ENCODE peak calls at places on chromosomes 13 and 19, in seven cellular contexts. A, K, W, Q, P, I and F are unnamed samples.

GRCh38 chr19:1513492-1514294 is 874 bp upstream of the ADAMTSL5 start:
- DNase-seq in A (peak; percentile 47), K (no peak), W (no peak), Q (peak; percentile 58), P (no peak), I (no peak), F (no peak)

GRCh38 chr19:55526216-55527196 is 10.4 kb downstream of the SBK2 start:
- DNase-seq in A (peak; percentile 92), K (peak; percentile 64), W (peak; percentile 50), Q (peak; percentile 51), P (peak; percentile 68), I (no peak), F (no peak)

GRCh38 chr13:94345374-94346195 is 133.9 kb downstream of the DCT start:
- DNase-seq in A (peak; percentile 65), K (no peak), W (peak; percentile 54), Q (no peak), P (no peak), I (no peak), F (no peak)

GRCh38 chr13:74889321-74889720 is 592.6 kb downstream of the TBC1D4 start:
- DNase-seq in A (peak; percentile 61), K (no peak), W (no peak), Q (no peak), P (no peak), I (no peak), F (no peak)

GRCh38 chr13:111256458-111256857 is 64.0 kb upstream of the TEX29 start:
- DNase-seq in A (no peak), K (no peak), W (no peak), Q (no peak), P (no peak), I (no peak), F (no peak)

GRCh38 chr19:47433121-47433520 is 13.8 kb upstream of the MEIS3 start:
- DNase-seq in A (no peak), K (no peak), W (no peak), Q (no peak), P (no peak), I (no peak), F (no peak)

GRCh38 chr19:49988433-49988832 is 27.5 kb upstream of the SIGLEC11 start:
- DNase-seq in A (peak; percentile 19), K (no peak), W (peak; percentile 25), Q (no peak), P (no peak), I (no peak), F (no peak)

GRCh38 chr13:114119196-114119595 is 13.2 kb downstream of the RASA3 start:
- DNase-seq in A (peak; percentile 93), K (no peak), W (peak; percentile 91), Q (peak; percentile 52), P (no peak), I (no peak), F (no peak)

GRCh38 chr19:54319049-54319448 is 6.1 kb upstream of the LILRA5 start:
- DNase-seq in A (no peak), K (no peak), W (no peak), Q (no peak), P (no peak), I (no peak), F (no peak)

GRCh38 chr13:94764576-94765321 is 52.4 kb upstream of the SOX21 start:
- DNase-seq in A (no peak), K (no peak), W (peak; percentile 59), Q (no peak), P (no peak), I (no peak), F (no peak)

GRCh38 chr13:23450340-23451046 is 17.0 kb upstream of the SACS start:
- DNase-seq in A (no peak), K (peak; percentile 63), W (no peak), Q (no peak), P (no peak), I (no peak), F (no peak)

GRCh38 chr19:51359294-51359693 is 6.9 kb downstream of the ETFB start:
- DNase-seq in A (peak; percentile 96), K (no peak), W (peak; percentile 93), Q (no peak), P (no peak), I (no peak), F (peak; percentile 79)

GRCh38 chr13:51551446-51551845 is 32.8 kb upstream of the WDFY2 start:
- DNase-seq in A (no peak), K (no peak), W (no peak), Q (no peak), P (no peak), I (no peak), F (no peak)

GRCh38 chr19:2274937-2275535 is 6.9 kb downstream of the PEAK3 start:
- DNase-seq in A (peak; percentile 70), K (no peak), W (peak; percentile 53), Q (peak; percentile 67), P (peak; percentile 66), I (peak; percentile 83), F (no peak)

GRCh38 chr13:67966065-67966464 is 735.9 kb upstream of the PCDH9 start:
- DNase-seq in A (no peak), K (no peak), W (no peak), Q (no peak), P (no peak), I (no peak), F (no peak)

GRCh38 chr13:28356506-28357064 is 138.3 kb downstream of the FLT1 start:
- DNase-seq in A (no peak), K (no peak), W (no peak), Q (no peak), P (no peak), I (no peak), F (no peak)

GRCh38 chr13:113669871-113670341 is 2.9 kb downstream of the GRK1 start:
- DNase-seq in A (no peak), K (no peak), W (no peak), Q (peak; percentile 8), P (peak; percentile 4), I (peak; percentile 54), F (no peak)

GRCh38 chr13:19864339-19865309 is 1.2 kb upstream of the ZMYM5 start:
- DNase-seq in A (peak; percentile 88), K (peak; percentile 16), W (peak; percentile 77), Q (peak; percentile 54), P (peak; percentile 61), I (peak; percentile 83), F (no peak)

GRCh38 chr19:4521170-4521887 is 3.0 kb upstream of the PLIN4 start:
- DNase-seq in A (peak; percentile 21), K (no peak), W (no peak), Q (no peak), P (no peak), I (no peak), F (no peak)

GRCh38 chr13:80337011-80337688 is 3.8 kb downstream of the SPRY2 start:
- DNase-seq in A (no peak), K (peak; percentile 5), W (no peak), Q (no peak), P (peak; percentile 13), I (no peak), F (no peak)

GRCh38 chr19:14434543-14435319 is 1.6 kb downstream of the PKN1 start:
- DNase-seq in A (peak; percentile 88), K (peak; percentile 10), W (peak; percentile 69), Q (peak; percentile 72), P (peak; percentile 79), I (peak; percentile 89), F (no peak)

GRCh38 chr19:30784850-30785459 is 412.8 kb downstream of the ZNF536 start:
- DNase-seq in A (peak; percentile 32), K (peak; percentile 14), W (no peak), Q (peak; percentile 30), P (peak; percentile 20), I (peak; percentile 76), F (no peak)

GRCh38 chr13:84500016-84500415 is 617.7 kb upstream of the SLITRK1 start:
- DNase-seq in A (peak; percentile 14), K (no peak), W (no peak), Q (no peak), P (no peak), I (no peak), F (no peak)

DNA sequence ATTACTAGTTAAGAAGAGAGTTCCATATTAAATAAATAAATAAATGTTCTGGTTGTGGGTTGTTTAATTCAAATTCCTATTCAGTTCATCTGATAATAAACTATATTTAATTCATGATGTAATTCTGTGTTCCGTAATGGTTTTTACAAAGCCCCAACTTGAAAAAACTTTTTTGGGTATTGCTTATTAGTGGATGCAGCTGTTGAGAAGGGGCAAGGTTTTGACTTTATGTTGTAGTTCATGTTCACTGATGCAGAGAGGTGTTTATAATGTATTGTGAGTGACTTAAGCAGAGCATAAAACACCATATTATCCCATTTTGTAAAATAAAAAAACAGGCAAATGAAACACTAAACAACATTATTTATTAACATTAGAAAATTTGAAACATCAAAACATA is 107.3 kb upstream of the TNFSF11 start:
- DNase-seq in A (no peak), K (no peak), W (no peak), Q (no peak), P (no peak), I (no peak), F (no peak)
- H3K4me3 ChIP-seq in A (no peak overlapping the region), K (no peak overlapping the region), W (no peak overlapping the region), Q (no peak overlapping the region), P (no peak overlapping the region), I (no peak overlapping the region), F (no peak overlapping the region)

GRCh38 chr13:30898721-30899188 is 7.3 kb upstream of the MEDAG start:
- DNase-seq in A (peak; percentile 99), K (no peak), W (peak; percentile 98), Q (no peak), P (peak; percentile 55), I (no peak), F (peak; percentile 98)
- TF ChIP-seq CTCF in A (peak; percentile 38), K (no peak), W (no peak), Q (no peak), P (no peak), I (no peak), F (no peak)

GRCh38 chr13:109595466-109595865 is 190.9 kb downstream of the IRS2 start:
- DNase-seq in A (peak; percentile 68), K (no peak), W (no peak), Q (no peak), P (no peak), I (no peak), F (no peak)
- H3K4me3 ChIP-seq in A (no peak overlapping the region), K (no peak overlapping the region), W (no peak overlapping the region), Q (no peak overlapping the region), P (no peak overlapping the region), I (no peak overlapping the region), F (no peak overlapping the region)

GRCh38 chr19:48738557-48739399 is 1.6 kb downstream of the RASIP1 start:
- DNase-seq in A (peak; percentile 82), K (peak; percentile 88), W (peak; percentile 81), Q (peak; percentile 94), P (peak; percentile 95), I (peak; percentile 96), F (no peak)

GRCh38 chr19:48737360-48737998 is 2.9 kb downstream of the RASIP1 start:
- DNase-seq in A (no peak), K (no peak), W (no peak), Q (no peak), P (peak; percentile 55), I (no peak), F (no peak)

GRCh38 chr19:48734625-48735024 is 5.8 kb downstream of the RASIP1 start:
- DNase-seq in A (no peak), K (no peak), W (no peak), Q (no peak), P (no peak), I (no peak), F (no peak)

GRCh38 chr19:48731452-48731851 is 9.0 kb downstream of the RASIP1 start:
- DNase-seq in A (no peak), K (no peak), W (no peak), Q (no peak), P (no peak), I (no peak), F (no peak)

GRCh38 chr19:48735031-48735615 is 5.3 kb downstream of the RASIP1 start:
- DNase-seq in A (peak; percentile 50), K (no peak), W (peak; percentile 29), Q (no peak), P (no peak), I (no peak), F (no peak)
- TF ChIP-seq CTCF in A (no peak), K (no peak), W (no peak), Q (no peak), P (no peak), I (no peak), F (no peak)